ENCODE peak calls at places on chromosomes 2 and 18, in four cellular contexts. Q is naive thymus-derived CD8-positive, alpha-beta T cell; C is HTR-8/SVneo; J is BE2C. K is an unnamed sample.
A peak's percentile ranks its signal among the peaks of the same experiment; 100 is the strongest.

GRCh38 chr2:219835493-219835892 is 208.1 kb downstream of the SLC4A3 start:
- DNase-seq in C (no peak), Q (no peak), J (no peak), K (no peak)

GRCh38 chr2:178764097-178764496 is 43.1 kb downstream of the TTN start:
- DNase-seq in J (no peak), Q (no peak), C (no peak), K (no peak)

GRCh38 chr18:49846263-49846662 is 32.9 kb upstream of the ACAA2 start:
- DNase-seq in J (no peak), Q (no peak), C (no peak), K (no peak)

GRCh38 chr2:69177785-69178636 is 165.0 kb downstream of the ANTXR1 start:
- DNase-seq in Q (no peak), C (peak; percentile 94), J (peak; percentile 84), K (no peak)

GRCh38 chr2:207385903-207386302 is 143.9 kb upstream of the CREB1 start:
- DNase-seq in Q (no peak), C (no peak), J (no peak), K (no peak)

GRCh38 chr2:131047920-131048560 is 45.2 kb downstream of the FAM168B start:
- DNase-seq in C (no peak), Q (no peak), J (no peak), K (no peak)

GRCh38 chr2:30584116-30584515 is 137.1 kb downstream of the LCLAT1 start:
- DNase-seq in C (no peak), Q (no peak), J (no peak), K (no peak)

GRCh38 chr2:37984589-37984988 is 59.5 kb downstream of the RMDN2 start:
- DNase-seq in Q (no peak), J (no peak), C (no peak), K (no peak)

GRCh38 chr2:126220336-126220735 is 435.6 kb upstream of the GYPC start:
- DNase-seq in C (no peak), J (no peak), Q (no peak), K (no peak)

GRCh38 chr18:7221424-7222155 is 9.3 kb upstream of the LRRC30 start:
- DNase-seq in J (peak; percentile 23), Q (no peak), C (peak; percentile 68), K (no peak)

GRCh38 chr2:222398446-222398885 is 25.9 kb upstream of the SGPP2 start:
- DNase-seq in J (peak; percentile 56), Q (no peak), C (no peak), K (no peak)

GRCh38 chr2:236964291-236964690 is 121.4 kb upstream of the COPS8 start:
- DNase-seq in Q (no peak), C (no peak), J (no peak), K (no peak)

GRCh38 chr2:776517-776916 is 99.3 kb upstream of the TMEM18 start:
- DNase-seq in C (no peak), Q (no peak), J (no peak), K (no peak)

GRCh38 chr18:57352761-57353136 is 392 bp downstream of the ST8SIA3 start:
- DNase-seq in C (no peak), Q (no peak), J (peak; percentile 54), K (no peak)

GRCh38 chr2:240200230-240201051 is 60.0 kb upstream of the OTOS start:
- DNase-seq in Q (no peak), J (no peak), C (no peak), K (no peak)

GRCh38 chr2:239598011-239598731 is 197.4 kb upstream of the HDAC4 start:
- DNase-seq in Q (no peak), J (peak; percentile 3), C (no peak), K (no peak)

GRCh38 chr2:31440764-31441163 is 26.2 kb upstream of the XDH start:
- DNase-seq in C (peak; percentile 44), Q (no peak), J (no peak), K (no peak)

GRCh38 chr2:109143214-109144187 is 14.5 kb downstream of the SH3RF3 start:
- DNase-seq in C (no peak), J (no peak), Q (no peak), K (no peak)

GRCh38 chr2:73260338-73260984 is 23.8 kb downstream of the FBXO41 start:
- DNase-seq in Q (no peak), C (peak; percentile 78), J (peak; percentile 54), K (no peak)

GRCh38 chr2:100878000-100878786 is 58.3 kb downstream of the NPAS2 start:
- DNase-seq in C (no peak), J (no peak), Q (no peak), K (no peak)

GRCh38 chr2:3207091-3207491 is 170.5 kb downstream of the EIPR1 start:
- DNase-seq in Q (no peak), J (no peak), C (no peak), K (no peak)

GRCh38 chr2:57443985-57444501 is 602.6 kb upstream of the VRK2 start:
- DNase-seq in J (no peak), C (no peak), Q (no peak), K (no peak)

GRCh38 chr2:236164201-236164982 is 3.8 kb downstream of the GBX2 start:
- DNase-seq in Q (no peak), C (no peak), J (peak; percentile 39), K (no peak)

GRCh38 chr18:69804776-69805501 is 142.7 kb downstream of the CD226 start:
- DNase-seq in C (no peak), Q (no peak), J (no peak), K (no peak)

GRCh38 chr2:103785432-103785831 is 1023.6 kb downstream of the TMEM182 start:
- DNase-seq in J (no peak), C (no peak), Q (no peak), K (no peak)

GRCh38 chr2:180033993-180034894 is 27.1 kb upstream of the CWC22 start:
- DNase-seq in C (no peak), J (no peak), Q (no peak), K (no peak)

GRCh38 chr2:100643906-100644501 is 81.2 kb downstream of the PDCL3 start:
- DNase-seq in J (no peak), C (no peak), Q (peak; percentile 55), K (no peak)

GRCh38 chr2:152481881-152482280 is 146.9 kb downstream of the FMNL2 start:
- DNase-seq in Q (no peak), C (no peak), J (no peak), K (no peak)

GRCh38 chr2:219429958-219430586 is 4.6 kb upstream of the SPEG start:
- DNase-seq in C (no peak), Q (no peak), J (no peak), K (no peak)

GRCh38 chr18:47604041-47604440 is 326.4 kb downstream of the SMAD2 start:
- DNase-seq in J (no peak), Q (no peak), C (no peak), K (no peak)

GRCh38 chr2:68151037-68151436 is 6.7 kb upstream of the PNO1 start:
- DNase-seq in C (no peak), Q (no peak), J (no peak), K (no peak)

GRCh38 chr2:163610817-163611556 is 124.8 kb downstream of the FIGN start:
- DNase-seq in Q (no peak), C (no peak), J (peak; percentile 4), K (no peak)

GRCh38 chr2:223976635-223977226 is 19.5 kb downstream of the MRPL44 start:
- DNase-seq in C (no peak), J (no peak), Q (no peak), K (no peak)